ENCODE peak calls at places on chromosome 16, in ten cellular contexts. One of them, this sample, is unnamed.
A peak's percentile ranks its signal among the peaks of the same experiment; 100 is the strongest.

GRCh38 chr16:82093901-82094300 is 58.8 kb downstream of the HSD17B2 start:
- DNase-seq in cardiac fibroblast: no peak
- DNase-seq in NT2/D1: no peak
- DNase-seq in thoracic aorta: no peak
- DNase-seq in astrocyte of the spinal cord: no peak
- DNase-seq in ascending aorta: no peak
- DNase-seq in lung: no peak
- DNase-seq in neural progenitor cell: no peak
- DNase-seq in CD8-positive, alpha-beta T cell: no peak
- DNase-seq in Caco-2: no peak
- DNase-seq in this sample: no peak

GRCh38 chr16:7615565-7615964 is 282.9 kb downstream of the RBFOX1 start:
- DNase-seq in cardiac fibroblast: no peak
- DNase-seq in NT2/D1: no peak
- DNase-seq in thoracic aorta: no peak
- DNase-seq in astrocyte of the spinal cord: no peak
- DNase-seq in ascending aorta: no peak
- DNase-seq in lung: no peak
- DNase-seq in neural progenitor cell: no peak
- DNase-seq in CD8-positive, alpha-beta T cell: no peak
- DNase-seq in Caco-2: no peak
- DNase-seq in this sample: no peak

GRCh38 chr16:53053967-53054669 is 673 bp upstream of the CHD9 start:
- DNase-seq in cardiac fibroblast: peak; percentile 45
- DNase-seq in NT2/D1: no peak
- DNase-seq in thoracic aorta: no peak
- DNase-seq in astrocyte of the spinal cord: peak; percentile 25
- DNase-seq in ascending aorta: no peak
- DNase-seq in lung: peak; percentile 41
- DNase-seq in neural progenitor cell: no peak
- DNase-seq in CD8-positive, alpha-beta T cell: no peak
- DNase-seq in Caco-2: no peak
- DNase-seq in this sample: no peak

GRCh38 chr16:67271446-67271845 is 7.9 kb upstream of the PLEKHG4 start:
- DNase-seq in cardiac fibroblast: no peak
- DNase-seq in NT2/D1: no peak
- DNase-seq in thoracic aorta: no peak
- DNase-seq in astrocyte of the spinal cord: no peak
- DNase-seq in ascending aorta: no peak
- DNase-seq in lung: no peak
- DNase-seq in neural progenitor cell: no peak
- DNase-seq in CD8-positive, alpha-beta T cell: no peak
- DNase-seq in Caco-2: no peak
- DNase-seq in this sample: no peak

GRCh38 chr16:81537721-81538561 is 93.3 kb downstream of the CMIP start:
- DNase-seq in cardiac fibroblast: peak; percentile 65
- DNase-seq in NT2/D1: no peak
- DNase-seq in thoracic aorta: no peak
- DNase-seq in astrocyte of the spinal cord: peak; percentile 49
- DNase-seq in ascending aorta: no peak
- DNase-seq in lung: no peak
- DNase-seq in neural progenitor cell: no peak
- DNase-seq in CD8-positive, alpha-beta T cell: no peak
- DNase-seq in Caco-2: no peak
- DNase-seq in this sample: no peak

GRCh38 chr16:15952265-15952711 is 2.9 kb downstream of the ABCC1 start:
- DNase-seq in cardiac fibroblast: no peak
- DNase-seq in NT2/D1: no peak
- DNase-seq in thoracic aorta: no peak
- DNase-seq in astrocyte of the spinal cord: no peak
- DNase-seq in ascending aorta: peak; percentile 78
- DNase-seq in lung: no peak
- DNase-seq in neural progenitor cell: no peak
- DNase-seq in CD8-positive, alpha-beta T cell: no peak
- DNase-seq in Caco-2: no peak
- DNase-seq in this sample: peak; percentile 23

GRCh38 chr16:85905110-85906095 is 6.4 kb downstream of the IRF8 start:
- DNase-seq in cardiac fibroblast: no peak
- DNase-seq in NT2/D1: no peak
- DNase-seq in thoracic aorta: no peak
- DNase-seq in astrocyte of the spinal cord: no peak
- DNase-seq in ascending aorta: no peak
- DNase-seq in lung: no peak
- DNase-seq in neural progenitor cell: no peak
- DNase-seq in CD8-positive, alpha-beta T cell: no peak
- DNase-seq in Caco-2: no peak
- DNase-seq in this sample: no peak

GRCh38 chr16:85637808-85638186 is 24.7 kb downstream of the GSE1 start:
- DNase-seq in cardiac fibroblast: no peak
- DNase-seq in NT2/D1: no peak
- DNase-seq in thoracic aorta: no peak
- DNase-seq in astrocyte of the spinal cord: no peak
- DNase-seq in ascending aorta: no peak
- DNase-seq in lung: peak; percentile 53
- DNase-seq in neural progenitor cell: no peak
- DNase-seq in CD8-positive, alpha-beta T cell: no peak
- DNase-seq in Caco-2: no peak
- DNase-seq in this sample: no peak

GRCh38 chr16:10579965-10580918 is at the start of gene EMP2:
- DNase-seq in cardiac fibroblast: peak; percentile 62
- DNase-seq in NT2/D1: peak; percentile 64
- DNase-seq in thoracic aorta: peak; percentile 34
- DNase-seq in astrocyte of the spinal cord: peak; percentile 68
- DNase-seq in ascending aorta: peak; percentile 90
- DNase-seq in lung: peak; percentile 81
- DNase-seq in neural progenitor cell: peak; percentile 93
- DNase-seq in CD8-positive, alpha-beta T cell: no peak
- DNase-seq in Caco-2: peak; percentile 93
- DNase-seq in this sample: peak; percentile 82

GRCh38 chr16:6190756-6191155 is 1093.2 kb upstream of the EEF2KMT start:
- DNase-seq in cardiac fibroblast: no peak
- DNase-seq in NT2/D1: no peak
- DNase-seq in thoracic aorta: no peak
- DNase-seq in astrocyte of the spinal cord: no peak
- DNase-seq in ascending aorta: no peak
- DNase-seq in lung: no peak
- DNase-seq in neural progenitor cell: no peak
- DNase-seq in CD8-positive, alpha-beta T cell: no peak
- DNase-seq in Caco-2: no peak
- DNase-seq in this sample: no peak

GRCh38 chr16:83720981-83721380 is 86.8 kb upstream of the HSBP1 start:
- DNase-seq in cardiac fibroblast: no peak
- DNase-seq in NT2/D1: no peak
- DNase-seq in thoracic aorta: no peak
- DNase-seq in astrocyte of the spinal cord: no peak
- DNase-seq in ascending aorta: no peak
- DNase-seq in lung: no peak
- DNase-seq in neural progenitor cell: no peak
- DNase-seq in CD8-positive, alpha-beta T cell: no peak
- DNase-seq in Caco-2: no peak
- DNase-seq in this sample: no peak

GRCh38 chr16:27429330-27429871 is 27.4 kb downstream of the IL21R start:
- DNase-seq in cardiac fibroblast: no peak
- DNase-seq in NT2/D1: no peak
- DNase-seq in thoracic aorta: no peak
- DNase-seq in astrocyte of the spinal cord: no peak
- DNase-seq in ascending aorta: peak; percentile 43
- DNase-seq in lung: no peak
- DNase-seq in neural progenitor cell: no peak
- DNase-seq in CD8-positive, alpha-beta T cell: no peak
- DNase-seq in Caco-2: no peak
- DNase-seq in this sample: no peak
- H3K4me3 ChIP-seq in cardiac fibroblast: no peak overlapping the region
- H3K4me3 ChIP-seq in NT2/D1: no peak overlapping the region
- H3K4me3 ChIP-seq in thoracic aorta: no peak overlapping the region
- H3K4me3 ChIP-seq in astrocyte of the spinal cord: no peak overlapping the region
- H3K4me3 ChIP-seq in ascending aorta: no peak overlapping the region
- H3K4me3 ChIP-seq in lung: no peak overlapping the region
- H3K4me3 ChIP-seq in neural progenitor cell: no peak overlapping the region
- H3K4me3 ChIP-seq in CD8-positive, alpha-beta T cell: no peak overlapping the region
- H3K4me3 ChIP-seq in Caco-2: no peak overlapping the region
- H3K4me3 ChIP-seq in this sample: no peak overlapping the region

GRCh38 chr16:1918890-1919679 is 870 bp upstream of the HS3ST6 start:
- DNase-seq in cardiac fibroblast: no peak
- DNase-seq in NT2/D1: no peak
- DNase-seq in thoracic aorta: no peak
- DNase-seq in astrocyte of the spinal cord: no peak
- DNase-seq in ascending aorta: no peak
- DNase-seq in lung: no peak
- DNase-seq in neural progenitor cell: peak; percentile 51
- DNase-seq in CD8-positive, alpha-beta T cell: no peak
- DNase-seq in Caco-2: no peak
- DNase-seq in this sample: no peak

GRCh38 chr16:1917056-1917664 is 1.1 kb downstream of the HS3ST6 start:
- DNase-seq in cardiac fibroblast: no peak
- DNase-seq in NT2/D1: no peak
- DNase-seq in thoracic aorta: no peak
- DNase-seq in astrocyte of the spinal cord: no peak
- DNase-seq in ascending aorta: no peak
- DNase-seq in lung: no peak
- DNase-seq in neural progenitor cell: peak; percentile 30
- DNase-seq in CD8-positive, alpha-beta T cell: no peak
- DNase-seq in Caco-2: no peak
- DNase-seq in this sample: no peak

GRCh38 chr16:1916654-1916990 is 1.6 kb downstream of the HS3ST6 start:
- DNase-seq in cardiac fibroblast: no peak
- DNase-seq in NT2/D1: no peak
- DNase-seq in thoracic aorta: no peak
- DNase-seq in astrocyte of the spinal cord: no peak
- DNase-seq in ascending aorta: no peak
- DNase-seq in lung: no peak
- DNase-seq in neural progenitor cell: peak; percentile 82
- DNase-seq in CD8-positive, alpha-beta T cell: no peak
- DNase-seq in Caco-2: no peak
- DNase-seq in this sample: no peak

GRCh38 chr16:1918312-1918889 is at the start of gene HS3ST6:
- DNase-seq in cardiac fibroblast: no peak
- DNase-seq in NT2/D1: no peak
- DNase-seq in thoracic aorta: no peak
- DNase-seq in astrocyte of the spinal cord: no peak
- DNase-seq in ascending aorta: no peak
- DNase-seq in lung: no peak
- DNase-seq in neural progenitor cell: peak; percentile 83
- DNase-seq in CD8-positive, alpha-beta T cell: no peak
- DNase-seq in Caco-2: no peak
- DNase-seq in this sample: no peak

DNA sequence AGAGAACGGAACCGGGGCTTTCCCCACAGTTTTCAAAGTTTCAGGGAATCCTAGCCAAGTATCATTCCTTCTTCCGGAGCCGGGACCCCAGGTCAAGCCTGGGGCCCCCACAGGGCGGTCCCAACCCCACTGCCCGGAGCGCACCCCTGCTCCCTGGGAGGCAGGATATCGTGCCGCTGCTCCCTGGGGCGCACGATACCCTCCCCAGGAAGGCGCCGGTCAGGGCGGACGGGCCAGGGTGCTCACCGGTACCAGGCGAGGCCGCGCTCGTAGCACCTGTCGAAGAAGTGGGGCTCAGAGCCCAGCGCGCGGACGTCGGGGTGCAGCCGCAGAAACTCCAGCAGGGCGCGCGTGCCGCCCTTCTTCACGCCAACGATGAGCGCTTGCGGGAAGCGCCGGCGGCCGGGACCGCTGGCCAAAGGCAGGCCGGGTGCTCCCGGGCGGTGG is 527 bp downstream of the HS3ST6 start:
- DNase-seq in cardiac fibroblast: no peak
- DNase-seq in NT2/D1: no peak
- DNase-seq in thoracic aorta: no peak
- DNase-seq in astrocyte of the spinal cord: no peak
- DNase-seq in ascending aorta: no peak
- DNase-seq in lung: no peak
- DNase-seq in neural progenitor cell: peak; percentile 65
- DNase-seq in CD8-positive, alpha-beta T cell: no peak
- DNase-seq in Caco-2: no peak
- DNase-seq in this sample: no peak
- H3K4me3 ChIP-seq in cardiac fibroblast: no peak overlapping the region
- H3K4me3 ChIP-seq in NT2/D1: peak overlapping the region; percentile 47
- H3K4me3 ChIP-seq in thoracic aorta: no peak overlapping the region
- H3K4me3 ChIP-seq in astrocyte of the spinal cord: no peak overlapping the region
- H3K4me3 ChIP-seq in ascending aorta: no peak overlapping the region
- H3K4me3 ChIP-seq in lung: no peak overlapping the region
- H3K4me3 ChIP-seq in neural progenitor cell: peak overlapping the region; percentile 40
- H3K4me3 ChIP-seq in CD8-positive, alpha-beta T cell: no peak overlapping the region
- H3K4me3 ChIP-seq in Caco-2: no peak overlapping the region
- H3K4me3 ChIP-seq in this sample: no peak overlapping the region

GRCh38 chr16:55476625-55477533 is 2.1 kb upstream of the MMP2 start:
- DNase-seq in cardiac fibroblast: no peak
- DNase-seq in NT2/D1: no peak
- DNase-seq in thoracic aorta: no peak
- DNase-seq in astrocyte of the spinal cord: no peak
- DNase-seq in ascending aorta: no peak
- DNase-seq in lung: no peak
- DNase-seq in neural progenitor cell: no peak
- DNase-seq in CD8-positive, alpha-beta T cell: no peak
- DNase-seq in Caco-2: no peak
- DNase-seq in this sample: no peak

GRCh38 chr16:55480228-55480655 is 1.2 kb downstream of the MMP2 start:
- DNase-seq in cardiac fibroblast: peak; percentile 92
- DNase-seq in NT2/D1: no peak
- DNase-seq in thoracic aorta: peak; percentile 60
- DNase-seq in astrocyte of the spinal cord: peak; percentile 92
- DNase-seq in ascending aorta: peak; percentile 91
- DNase-seq in lung: peak; percentile 74
- DNase-seq in neural progenitor cell: peak; percentile 73
- DNase-seq in CD8-positive, alpha-beta T cell: no peak
- DNase-seq in Caco-2: no peak
- DNase-seq in this sample: no peak

GRCh38 chr16:55479560-55480197 is 681 bp downstream of the MMP2 start:
- DNase-seq in cardiac fibroblast: peak; percentile 22
- DNase-seq in NT2/D1: no peak
- DNase-seq in thoracic aorta: no peak
- DNase-seq in astrocyte of the spinal cord: no peak
- DNase-seq in ascending aorta: no peak
- DNase-seq in lung: no peak
- DNase-seq in neural progenitor cell: no peak
- DNase-seq in CD8-positive, alpha-beta T cell: no peak
- DNase-seq in Caco-2: no peak
- DNase-seq in this sample: no peak

GRCh38 chr16:55482056-55482455 is 3.1 kb downstream of the MMP2 start:
- DNase-seq in cardiac fibroblast: peak; percentile 57
- DNase-seq in NT2/D1: no peak
- DNase-seq in thoracic aorta: no peak
- DNase-seq in astrocyte of the spinal cord: peak; percentile 38
- DNase-seq in ascending aorta: no peak
- DNase-seq in lung: no peak
- DNase-seq in neural progenitor cell: no peak
- DNase-seq in CD8-positive, alpha-beta T cell: no peak
- DNase-seq in Caco-2: no peak
- DNase-seq in this sample: no peak

GRCh38 chr16:55478827-55479559 is at the start of gene MMP2:
- DNase-seq in cardiac fibroblast: peak; percentile 79
- DNase-seq in NT2/D1: no peak
- DNase-seq in thoracic aorta: no peak
- DNase-seq in astrocyte of the spinal cord: peak; percentile 81
- DNase-seq in ascending aorta: peak; percentile 85
- DNase-seq in lung: peak; percentile 47
- DNase-seq in neural progenitor cell: peak; percentile 91
- DNase-seq in CD8-positive, alpha-beta T cell: no peak
- DNase-seq in Caco-2: no peak
- DNase-seq in this sample: no peak
- H3K4me3 ChIP-seq in cardiac fibroblast: peak within 1 kb of the TSS; percentile 65
- H3K4me3 ChIP-seq in NT2/D1: peak within 1 kb of the TSS; percentile 56
- H3K4me3 ChIP-seq in thoracic aorta: peak within 1 kb of the TSS; percentile 87
- H3K4me3 ChIP-seq in astrocyte of the spinal cord: peak within 1 kb of the TSS; percentile 86
- H3K4me3 ChIP-seq in ascending aorta: peak within 1 kb of the TSS; percentile 84
- H3K4me3 ChIP-seq in lung: peak within 1 kb of the TSS; percentile 42
- H3K4me3 ChIP-seq in neural progenitor cell: peak within 1 kb of the TSS; percentile 63
- H3K4me3 ChIP-seq in CD8-positive, alpha-beta T cell: no peak within 1 kb of the TSS
- H3K4me3 ChIP-seq in Caco-2: peak within 1 kb of the TSS; percentile 30
- H3K4me3 ChIP-seq in this sample: peak within 1 kb of the TSS; percentile 12

GRCh38 chr16:68737730-68738590 is 868 bp downstream of the CDH1 start:
- DNase-seq in cardiac fibroblast: no peak
- DNase-seq in NT2/D1: no peak
- DNase-seq in thoracic aorta: no peak
- DNase-seq in astrocyte of the spinal cord: no peak
- DNase-seq in ascending aorta: no peak
- DNase-seq in lung: peak; percentile 65
- DNase-seq in neural progenitor cell: peak; percentile 23
- DNase-seq in CD8-positive, alpha-beta T cell: no peak
- DNase-seq in Caco-2: peak; percentile 76
- DNase-seq in this sample: no peak
- H3K4me3 ChIP-seq in cardiac fibroblast: no peak overlapping the region
- H3K4me3 ChIP-seq in NT2/D1: peak overlapping the region; percentile 78
- H3K4me3 ChIP-seq in thoracic aorta: no peak overlapping the region
- H3K4me3 ChIP-seq in astrocyte of the spinal cord: no peak overlapping the region
- H3K4me3 ChIP-seq in ascending aorta: no peak overlapping the region
- H3K4me3 ChIP-seq in lung: peak overlapping the region; percentile 30
- H3K4me3 ChIP-seq in neural progenitor cell: peak overlapping the region; percentile 58
- H3K4me3 ChIP-seq in CD8-positive, alpha-beta T cell: no peak overlapping the region
- H3K4me3 ChIP-seq in Caco-2: peak overlapping the region; percentile 99
- H3K4me3 ChIP-seq in this sample: no peak overlapping the region